ENCODE peak calls at places on chromosome 22, in five cellular contexts. J is NCI-H460; M is cardiac muscle cell; W is CD8-positive, alpha-beta memory T cell; T is left colon. C is an unnamed sample.

GRCh38 chr22:46371623-46372226 is 36.2 kb downstream of the TRMU start:
- DNase-seq in J (no peak), M (no peak), W (no peak), T (no peak), C (no peak)

GRCh38 chr22:46085831-46086576 is 64.3 kb upstream of the PPARA start:
- DNase-seq in J (peak), M (no peak), W (no peak), T (peak), C (peak)

GRCh38 chr22:39634530-39635399 is 64.2 kb downstream of the CACNA1I start:
- DNase-seq in J (peak), M (no peak), W (no peak), T (peak), C (peak)

GRCh38 chr22:46455453-46455852 is 82.0 kb downstream of the CELSR1 start:
- DNase-seq in J (no peak), M (no peak), W (no peak), T (no peak), C (no peak)

GRCh38 chr22:50074551-50075042 is 10.6 kb downstream of the MLC1 start:
- DNase-seq in J (no peak), M (peak), W (no peak), T (peak), C (no peak)

GRCh38 chr22:24046024-24046423 is 34.9 kb downstream of the CABIN1 start:
- DNase-seq in J (no peak), M (no peak), W (no peak), T (no peak), C (no peak)

GRCh38 chr22:47259049-47259448 is 496.6 kb downstream of the TBC1D22A start:
- DNase-seq in J (no peak), M (no peak), W (no peak), T (no peak), C (no peak)

GRCh38 chr22:47547881-47548630 is 785.6 kb downstream of the TBC1D22A start:
- DNase-seq in J (no peak), M (no peak), W (no peak), T (no peak), C (no peak)

GRCh38 chr22:21582801-21583740 is 15.6 kb downstream of the UBE2L3 start:
- DNase-seq in J (no peak), M (no peak), W (no peak), T (no peak), C (no peak)

C was measured in Right ventricle myocardium inferior.